ENCODE peak calls at places on chromosome 7, in five cellular contexts. One of them, this sample, is unnamed.

GRCh38 chr7:801940-802364 is 30.3 kb upstream of the SUN1 start:
- DNase-seq in fibroblast of villous mesenchyme: peak
- DNase-seq in NCI-H2029 treated with DMSO at 0.1 percent for 48 hours: peak
- DNase-seq in EL: no peak
- DNase-seq in posterior vena cava: peak
- DNase-seq in this sample: no peak

GRCh38 chr7:17234398-17235021 is 63.9 kb upstream of the AHR start:
- DNase-seq in NCI-H2029 treated with DMSO at 0.1 percent for 48 hours: no peak
- DNase-seq in fibroblast of villous mesenchyme: peak
- DNase-seq in posterior vena cava: no peak
- DNase-seq in EL: peak
- DNase-seq in this sample: peak

GRCh38 chr7:152492952-152493351 is 57.1 kb upstream of the KMT2C start:
- DNase-seq in NCI-H2029 treated with DMSO at 0.1 percent for 48 hours: no peak
- DNase-seq in posterior vena cava: peak
- DNase-seq in EL: no peak
- DNase-seq in fibroblast of villous mesenchyme: no peak
- DNase-seq in this sample: no peak

GRCh38 chr7:101410743-101411476 is 48.2 kb downstream of the COL26A1 start:
- DNase-seq in fibroblast of villous mesenchyme: peak
- DNase-seq in posterior vena cava: no peak
- DNase-seq in EL: peak
- DNase-seq in NCI-H2029 treated with DMSO at 0.1 percent for 48 hours: no peak
- DNase-seq in this sample: no peak

GRCh38 chr7:105849122-105849855 is 27.1 kb downstream of the ATXN7L1 start:
- DNase-seq in fibroblast of villous mesenchyme: peak
- DNase-seq in posterior vena cava: no peak
- DNase-seq in NCI-H2029 treated with DMSO at 0.1 percent for 48 hours: peak
- DNase-seq in EL: peak
- DNase-seq in this sample: no peak

GRCh38 chr7:84675633-84676034 is 481.0 kb upstream of the SEMA3A start:
- DNase-seq in fibroblast of villous mesenchyme: no peak
- DNase-seq in posterior vena cava: no peak
- DNase-seq in NCI-H2029 treated with DMSO at 0.1 percent for 48 hours: no peak
- DNase-seq in EL: no peak
- DNase-seq in this sample: no peak

GRCh38 chr7:45573636-45574470 is at the start of gene ADCY1:
- DNase-seq in NCI-H2029 treated with DMSO at 0.1 percent for 48 hours: no peak
- DNase-seq in fibroblast of villous mesenchyme: no peak
- DNase-seq in posterior vena cava: no peak
- DNase-seq in EL: no peak
- DNase-seq in this sample: no peak

GRCh38 chr7:13724631-13725566 is 264.6 kb downstream of the ETV1 start:
- DNase-seq in EL: no peak
- DNase-seq in NCI-H2029 treated with DMSO at 0.1 percent for 48 hours: no peak
- DNase-seq in posterior vena cava: no peak
- DNase-seq in fibroblast of villous mesenchyme: peak
- DNase-seq in this sample: peak

GRCh38 chr7:138919256-138919655 is 61.9 kb downstream of the KIAA1549 start:
- DNase-seq in posterior vena cava: no peak
- DNase-seq in EL: peak
- DNase-seq in fibroblast of villous mesenchyme: peak
- DNase-seq in NCI-H2029 treated with DMSO at 0.1 percent for 48 hours: no peak
- DNase-seq in this sample: no peak

GRCh38 chr7:91031757-91032156 is 232.5 kb upstream of the FZD1 start:
- DNase-seq in posterior vena cava: no peak
- DNase-seq in NCI-H2029 treated with DMSO at 0.1 percent for 48 hours: no peak
- DNase-seq in EL: no peak
- DNase-seq in fibroblast of villous mesenchyme: no peak
- DNase-seq in this sample: peak

GRCh38 chr7:145644426-145645154 is 472.0 kb upstream of the CNTNAP2 start:
- DNase-seq in fibroblast of villous mesenchyme: no peak
- DNase-seq in posterior vena cava: no peak
- DNase-seq in EL: no peak
- DNase-seq in NCI-H2029 treated with DMSO at 0.1 percent for 48 hours: no peak
- DNase-seq in this sample: no peak

GRCh38 chr7:99112097-99112496 is 31.8 kb downstream of the SMURF1 start:
- DNase-seq in fibroblast of villous mesenchyme: peak
- DNase-seq in NCI-H2029 treated with DMSO at 0.1 percent for 48 hours: no peak
- DNase-seq in EL: peak
- DNase-seq in posterior vena cava: no peak
- DNase-seq in this sample: no peak

GRCh38 chr7:48085942-48086341 is 3.1 kb upstream of the UPP1 start:
- DNase-seq in posterior vena cava: no peak
- DNase-seq in EL: no peak
- DNase-seq in fibroblast of villous mesenchyme: peak
- DNase-seq in NCI-H2029 treated with DMSO at 0.1 percent for 48 hours: no peak
- DNase-seq in this sample: no peak

GRCh38 chr7:101696-102376 is 90.5 kb upstream of the FAM20C start:
- DNase-seq in NCI-H2029 treated with DMSO at 0.1 percent for 48 hours: no peak
- DNase-seq in fibroblast of villous mesenchyme: no peak
- DNase-seq in posterior vena cava: no peak
- DNase-seq in EL: peak
- DNase-seq in this sample: no peak

GRCh38 chr7:131803861-131804260 is 247.4 kb upstream of the PODXL start:
- DNase-seq in posterior vena cava: no peak
- DNase-seq in fibroblast of villous mesenchyme: no peak
- DNase-seq in NCI-H2029 treated with DMSO at 0.1 percent for 48 hours: no peak
- DNase-seq in EL: no peak
- DNase-seq in this sample: no peak

GRCh38 chr7:81111781-81112540 is 193.1 kb upstream of the SEMA3C start:
- DNase-seq in NCI-H2029 treated with DMSO at 0.1 percent for 48 hours: no peak
- DNase-seq in fibroblast of villous mesenchyme: peak
- DNase-seq in posterior vena cava: no peak
- DNase-seq in EL: peak
- DNase-seq in this sample: peak

GRCh38 chr7:42084263-42084662 is 152.7 kb downstream of the GLI3 start:
- DNase-seq in fibroblast of villous mesenchyme: no peak
- DNase-seq in posterior vena cava: no peak
- DNase-seq in EL: no peak
- DNase-seq in NCI-H2029 treated with DMSO at 0.1 percent for 48 hours: no peak
- DNase-seq in this sample: no peak

GRCh38 chr7:111408726-111409125 is 153.6 kb downstream of the IMMP2L start:
- DNase-seq in EL: no peak
- DNase-seq in posterior vena cava: no peak
- DNase-seq in NCI-H2029 treated with DMSO at 0.1 percent for 48 hours: no peak
- DNase-seq in fibroblast of villous mesenchyme: no peak
- DNase-seq in this sample: no peak

GRCh38 chr7:151060113-151060415 is 675 bp downstream of the SLC4A2 start:
- DNase-seq in NCI-H2029 treated with DMSO at 0.1 percent for 48 hours: no peak
- DNase-seq in EL: no peak
- DNase-seq in posterior vena cava: no peak
- DNase-seq in fibroblast of villous mesenchyme: no peak
- DNase-seq in this sample: no peak

GRCh38 chr7:149772821-149773425 is 465 bp downstream of the ZNF467 start:
- DNase-seq in posterior vena cava: no peak
- DNase-seq in fibroblast of villous mesenchyme: no peak
- DNase-seq in NCI-H2029 treated with DMSO at 0.1 percent for 48 hours: no peak
- DNase-seq in EL: no peak
- DNase-seq in this sample: no peak

This sample was measured in SHP77 treated with DMSO at 0.1 percent for 48 hours.